ENCODE peak calls at places on chromosomes 6 and 20, in eight cellular contexts. F is pons; P is HT1080; B is H9; U is transverse colon; Y is colonic mucosa; X is stimulated activated effector memory CD8-positive, alpha-beta T cell treated with anti-CD3 and anti-CD28 coated beads, Interleukin-12 subunit alpha, Interleukin-12 subunit beta, amount 100 ng/mL, for 72 hours; N is naive B cell. L is an unnamed sample.

GRCh38 chr6:87698618-87699017 is 3.4 kb downstream of the AKIRIN2 start:
- DNase-seq in X (no peak), F (peak; percentile 61), U (no peak), P (no peak), Y (no peak), N (peak; percentile 17), B (no peak), L (no peak)

GRCh38 chr6:92989656-92990055 is 429.7 kb downstream of the EPHA7 start:
- DNase-seq in U (no peak), F (no peak), B (no peak), X (no peak), P (peak; percentile 33), Y (no peak), N (no peak), L (no peak)

GRCh38 chr6:136113736-136114173 is 136.4 kb downstream of the MTFR2 start:
- DNase-seq in Y (peak; percentile 27), N (no peak), P (peak; percentile 69), X (no peak), B (peak; percentile 46), F (no peak), U (peak; percentile 26), L (no peak)

GRCh38 chr6:82270791-82271392 is 23.3 kb upstream of the IBTK start:
- DNase-seq in B (no peak), U (no peak), N (no peak), F (peak; percentile 78), P (peak; percentile 24), Y (no peak), X (no peak), L (no peak)

GRCh38 chr20:15597306-15597705 is 975.9 kb downstream of the KIF16B start:
- DNase-seq in U (no peak), N (no peak), F (no peak), X (no peak), Y (peak; percentile 20), P (no peak), B (no peak), L (no peak)

GRCh38 chr6:137867685-137868509 is 838 bp downstream of the TNFAIP3 start:
- DNase-seq in N (peak; percentile 44), F (no peak), P (no peak), B (peak; percentile 54), X (no peak), U (peak; percentile 60), Y (peak; percentile 54), L (no peak)

GRCh38 chr6:20200761-20201160 is 11.5 kb downstream of the MBOAT1 start:
- DNase-seq in P (no peak), F (no peak), U (no peak), N (no peak), B (no peak), X (no peak), Y (peak; percentile 47), L (no peak)

GRCh38 chr20:37564388-37565133 is 36.9 kb upstream of the BLCAP start:
- DNase-seq in Y (peak; percentile 34), N (peak; percentile 37), B (peak; percentile 70), F (no peak), P (peak; percentile 34), X (peak; percentile 58), U (peak; percentile 44), L (peak; percentile 73)

GRCh38 chr6:130796313-130796905 is 30.8 kb upstream of the SMLR1 start:
- DNase-seq in B (no peak), N (no peak), P (peak; percentile 47), Y (no peak), U (no peak), X (no peak), F (peak; percentile 6), L (no peak)

GRCh38 chr6:56573624-56574023 is 69.1 kb downstream of the DST start:
- DNase-seq in P (no peak), F (no peak), X (no peak), N (no peak), Y (no peak), B (no peak), U (no peak), L (no peak)

GRCh38 chr6:74551896-74552295 is 654.0 kb downstream of the COL12A1 start:
- DNase-seq in F (no peak), B (no peak), U (no peak), Y (no peak), P (no peak), X (no peak), N (no peak), L (no peak)

GRCh38 chr6:2055914-2056313 is 189.5 kb downstream of the GMDS start:
- DNase-seq in U (no peak), Y (no peak), F (no peak), N (no peak), X (no peak), P (no peak), B (no peak), L (no peak)

GRCh38 chr6:162200036-162200435 is 527.5 kb downstream of the PRKN start:
- DNase-seq in P (no peak), Y (no peak), X (no peak), U (no peak), F (no peak), B (no peak), N (no peak), L (no peak)

GRCh38 chr20:61939691-61940360 is 125.9 kb downstream of the TAF4 start:
- DNase-seq in N (no peak), P (no peak), X (no peak), F (no peak), B (no peak), U (no peak), Y (no peak), L (no peak)

GRCh38 chr20:50421356-50422340 is 88.5 kb upstream of the PTPN1 start:
- DNase-seq in F (no peak), N (no peak), B (no peak), P (no peak), Y (no peak), X (no peak), U (no peak), L (no peak)

GRCh38 chr6:15340775-15341174 is 94.9 kb downstream of the JARID2 start:
- DNase-seq in U (no peak), B (no peak), X (no peak), F (no peak), P (no peak), N (no peak), Y (no peak), L (no peak)

GRCh38 chr6:118669561-118669960 is 18.2 kb upstream of the CEP85L start:
- DNase-seq in Y (no peak), N (no peak), B (no peak), U (no peak), P (no peak), X (no peak), F (no peak), L (no peak)

GRCh38 chr6:42778072-42778471 is 3.8 kb upstream of the BICRAL start:
- DNase-seq in N (no peak), X (no peak), Y (no peak), P (no peak), F (no peak), B (no peak), U (no peak), L (no peak)

GRCh38 chr20:36017034-36017951 is 48.9 kb downstream of the CNBD2 start:
- DNase-seq in P (peak; percentile 11), U (no peak), B (no peak), F (no peak), Y (no peak), X (no peak), N (no peak), L (no peak)

GRCh38 chr6:53326372-53327016 is 22.3 kb downstream of the ELOVL5 start:
- DNase-seq in U (peak; percentile 33), Y (no peak), F (no peak), X (no peak), B (peak; percentile 43), P (peak; percentile 97), N (no peak), L (no peak)

L was measured in GM12892.